ENCODE peak calls at places on chromosomes 7 and 10, in ten cellular contexts. One of them, this sample, is unnamed.

GRCh38 chr7:114418117-114418516 is 3.5 kb downstream of the FOXP2 start:
- DNase-seq in transverse colon: no peak
- DNase-seq in iPS DF 19.7: no peak
- DNase-seq in heart right ventricle: no peak
- DNase-seq in NCI-H524: no peak
- DNase-seq in epithelial cell of prostate: no peak
- DNase-seq in activated T-cell treated with anti-CD3 and anti-CD28 coated beads, Interleukin-2, amount 50 U/mL, for 48 hours: no peak
- DNase-seq in Right ventricle myocardium superior: no peak
- DNase-seq in NCI-H146: peak; percentile 89
- DNase-seq in GM10248: no peak
- DNase-seq in this sample: no peak

GRCh38 chr10:46020871-46021553 is 9.4 kb downstream of the NCOA4 start:
- DNase-seq in heart right ventricle: no peak
- DNase-seq in epithelial cell of prostate: peak; percentile 46
- DNase-seq in iPS DF 19.7: no peak
- DNase-seq in Right ventricle myocardium superior: no peak
- DNase-seq in GM10248: no peak
- DNase-seq in NCI-H524: no peak
- DNase-seq in activated T-cell treated with anti-CD3 and anti-CD28 coated beads, Interleukin-2, amount 50 U/mL, for 48 hours: no peak
- DNase-seq in transverse colon: no peak
- DNase-seq in NCI-H146: no peak
- DNase-seq in this sample: no peak

GRCh38 chr7:29888006-29888405 is 81.7 kb downstream of the WIPF3 start:
- DNase-seq in NCI-H524: no peak
- DNase-seq in NCI-H146: no peak
- DNase-seq in heart right ventricle: no peak
- DNase-seq in GM10248: no peak
- DNase-seq in epithelial cell of prostate: no peak
- DNase-seq in transverse colon: no peak
- DNase-seq in iPS DF 19.7: no peak
- DNase-seq in activated T-cell treated with anti-CD3 and anti-CD28 coated beads, Interleukin-2, amount 50 U/mL, for 48 hours: no peak
- DNase-seq in Right ventricle myocardium superior: no peak
- DNase-seq in this sample: no peak

GRCh38 chr10:20598590-20598989 is 298.5 kb downstream of the NEBL start:
- DNase-seq in epithelial cell of prostate: peak; percentile 37
- DNase-seq in GM10248: no peak
- DNase-seq in NCI-H146: peak; percentile 33
- DNase-seq in heart right ventricle: peak; percentile 45
- DNase-seq in activated T-cell treated with anti-CD3 and anti-CD28 coated beads, Interleukin-2, amount 50 U/mL, for 48 hours: no peak
- DNase-seq in transverse colon: no peak
- DNase-seq in Right ventricle myocardium superior: peak; percentile 66
- DNase-seq in NCI-H524: no peak
- DNase-seq in iPS DF 19.7: no peak
- DNase-seq in this sample: no peak

GRCh38 chr7:30877010-30877740 is 34.5 kb upstream of the AQP1 start:
- DNase-seq in epithelial cell of prostate: no peak
- DNase-seq in transverse colon: no peak
- DNase-seq in activated T-cell treated with anti-CD3 and anti-CD28 coated beads, Interleukin-2, amount 50 U/mL, for 48 hours: no peak
- DNase-seq in NCI-H146: no peak
- DNase-seq in Right ventricle myocardium superior: no peak
- DNase-seq in heart right ventricle: no peak
- DNase-seq in GM10248: no peak
- DNase-seq in NCI-H524: no peak
- DNase-seq in iPS DF 19.7: peak; percentile 45
- DNase-seq in this sample: no peak

GRCh38 chr7:127792528-127793342 is 140.7 kb downstream of the SND1 start:
- DNase-seq in activated T-cell treated with anti-CD3 and anti-CD28 coated beads, Interleukin-2, amount 50 U/mL, for 48 hours: peak; percentile 39
- DNase-seq in Right ventricle myocardium superior: no peak
- DNase-seq in NCI-H524: no peak
- DNase-seq in NCI-H146: peak; percentile 34
- DNase-seq in transverse colon: peak; percentile 20
- DNase-seq in iPS DF 19.7: peak; percentile 65
- DNase-seq in epithelial cell of prostate: no peak
- DNase-seq in heart right ventricle: no peak
- DNase-seq in GM10248: peak; percentile 22
- DNase-seq in this sample: no peak

GRCh38 chr7:91342402-91342801 is 78.2 kb downstream of the FZD1 start:
- DNase-seq in activated T-cell treated with anti-CD3 and anti-CD28 coated beads, Interleukin-2, amount 50 U/mL, for 48 hours: no peak
- DNase-seq in heart right ventricle: no peak
- DNase-seq in NCI-H524: no peak
- DNase-seq in transverse colon: no peak
- DNase-seq in NCI-H146: no peak
- DNase-seq in Right ventricle myocardium superior: no peak
- DNase-seq in iPS DF 19.7: no peak
- DNase-seq in epithelial cell of prostate: no peak
- DNase-seq in GM10248: no peak
- DNase-seq in this sample: no peak

GRCh38 chr10:43037942-43038782 is 38.7 kb upstream of the RET start:
- DNase-seq in heart right ventricle: no peak
- DNase-seq in epithelial cell of prostate: no peak
- DNase-seq in GM10248: no peak
- DNase-seq in transverse colon: no peak
- DNase-seq in activated T-cell treated with anti-CD3 and anti-CD28 coated beads, Interleukin-2, amount 50 U/mL, for 48 hours: peak; percentile 5
- DNase-seq in Right ventricle myocardium superior: no peak
- DNase-seq in iPS DF 19.7: no peak
- DNase-seq in NCI-H146: no peak
- DNase-seq in NCI-H524: no peak
- DNase-seq in this sample: no peak

GRCh38 chr10:33706746-33707145 is 372.3 kb upstream of the NRP1 start:
- DNase-seq in heart right ventricle: no peak
- DNase-seq in GM10248: no peak
- DNase-seq in epithelial cell of prostate: no peak
- DNase-seq in NCI-H146: no peak
- DNase-seq in activated T-cell treated with anti-CD3 and anti-CD28 coated beads, Interleukin-2, amount 50 U/mL, for 48 hours: no peak
- DNase-seq in transverse colon: no peak
- DNase-seq in NCI-H524: no peak
- DNase-seq in Right ventricle myocardium superior: no peak
- DNase-seq in iPS DF 19.7: no peak
- DNase-seq in this sample: no peak

GRCh38 chr7:157238087-157238486 is 98.7 kb upstream of the DNAJB6 start:
- DNase-seq in Right ventricle myocardium superior: no peak
- DNase-seq in heart right ventricle: no peak
- DNase-seq in NCI-H146: no peak
- DNase-seq in iPS DF 19.7: peak; percentile 12
- DNase-seq in activated T-cell treated with anti-CD3 and anti-CD28 coated beads, Interleukin-2, amount 50 U/mL, for 48 hours: no peak
- DNase-seq in NCI-H524: no peak
- DNase-seq in GM10248: no peak
- DNase-seq in transverse colon: no peak
- DNase-seq in epithelial cell of prostate: no peak
- DNase-seq in this sample: no peak

GRCh38 chr10:21334891-21335696 is 190.4 kb downstream of the SKIDA1 start:
- DNase-seq in iPS DF 19.7: no peak
- DNase-seq in Right ventricle myocardium superior: peak; percentile 70
- DNase-seq in GM10248: no peak
- DNase-seq in epithelial cell of prostate: peak; percentile 66
- DNase-seq in NCI-H524: no peak
- DNase-seq in transverse colon: no peak
- DNase-seq in activated T-cell treated with anti-CD3 and anti-CD28 coated beads, Interleukin-2, amount 50 U/mL, for 48 hours: no peak
- DNase-seq in NCI-H146: no peak
- DNase-seq in heart right ventricle: peak; percentile 62
- DNase-seq in this sample: no peak

This sample was measured in GM12864.